ENCODE peak calls at places on chromosomes 1 and 21, in nine cellular contexts. One of them, this sample, is unnamed.

GRCh38 chr1:4736254-4736653 is 81.8 kb downstream of the AJAP1 start:
- DNase-seq in GM12864: no peak
- DNase-seq in fibroblast of lung: no peak
- DNase-seq in astrocyte: no peak
- DNase-seq in mucosa of descending colon: no peak
- DNase-seq in cardiac fibroblast: no peak
- DNase-seq in NB4: peak; percentile 87
- DNase-seq in lower leg skin: no peak
- DNase-seq in cardiac muscle cell: no peak
- DNase-seq in this sample: no peak

GRCh38 chr1:158719664-158720063 is 856 bp downstream of the OR6K3 start:
- DNase-seq in lower leg skin: no peak
- DNase-seq in cardiac muscle cell: no peak
- DNase-seq in cardiac fibroblast: no peak
- DNase-seq in NB4: no peak
- DNase-seq in astrocyte: no peak
- DNase-seq in fibroblast of lung: no peak
- DNase-seq in mucosa of descending colon: no peak
- DNase-seq in GM12864: no peak
- DNase-seq in this sample: no peak

GRCh38 chr1:51297401-51298321 is 32.7 kb downstream of the TTC39A start:
- DNase-seq in astrocyte: no peak
- DNase-seq in lower leg skin: peak; percentile 83
- DNase-seq in cardiac muscle cell: no peak
- DNase-seq in GM12864: no peak
- DNase-seq in mucosa of descending colon: peak; percentile 76
- DNase-seq in fibroblast of lung: no peak
- DNase-seq in cardiac fibroblast: no peak
- DNase-seq in NB4: no peak
- DNase-seq in this sample: no peak

GRCh38 chr21:17613242-17613676 is 558 bp upstream of the BTG3 start:
- DNase-seq in NB4: no peak
- DNase-seq in astrocyte: no peak
- DNase-seq in cardiac muscle cell: no peak
- DNase-seq in lower leg skin: peak; percentile 91
- DNase-seq in fibroblast of lung: peak; percentile 32
- DNase-seq in GM12864: no peak
- DNase-seq in cardiac fibroblast: peak; percentile 26
- DNase-seq in mucosa of descending colon: no peak
- DNase-seq in this sample: no peak

GRCh38 chr1:95780836-95781235 is 546.8 kb downstream of the RWDD3 start:
- DNase-seq in fibroblast of lung: no peak
- DNase-seq in GM12864: no peak
- DNase-seq in lower leg skin: no peak
- DNase-seq in cardiac fibroblast: no peak
- DNase-seq in astrocyte: no peak
- DNase-seq in mucosa of descending colon: no peak
- DNase-seq in cardiac muscle cell: no peak
- DNase-seq in NB4: no peak
- DNase-seq in this sample: no peak

GRCh38 chr1:8627728-8628127 is 189.7 kb downstream of the RERE start:
- DNase-seq in fibroblast of lung: no peak
- DNase-seq in mucosa of descending colon: no peak
- DNase-seq in cardiac fibroblast: no peak
- DNase-seq in astrocyte: no peak
- DNase-seq in cardiac muscle cell: no peak
- DNase-seq in lower leg skin: no peak
- DNase-seq in GM12864: no peak
- DNase-seq in NB4: no peak
- DNase-seq in this sample: no peak

GRCh38 chr1:156844102-156844501 is 14.8 kb downstream of the INSRR start:
- DNase-seq in cardiac fibroblast: no peak
- DNase-seq in cardiac muscle cell: no peak
- DNase-seq in GM12864: no peak
- DNase-seq in lower leg skin: no peak
- DNase-seq in mucosa of descending colon: no peak
- DNase-seq in fibroblast of lung: no peak
- DNase-seq in NB4: no peak
- DNase-seq in astrocyte: no peak
- DNase-seq in this sample: no peak

GRCh38 chr1:248372394-248372793 is 3.2 kb upstream of the OR2T6 start:
- DNase-seq in cardiac fibroblast: no peak
- DNase-seq in mucosa of descending colon: no peak
- DNase-seq in astrocyte: no peak
- DNase-seq in NB4: no peak
- DNase-seq in cardiac muscle cell: no peak
- DNase-seq in lower leg skin: no peak
- DNase-seq in fibroblast of lung: no peak
- DNase-seq in GM12864: no peak
- DNase-seq in this sample: no peak

GRCh38 chr1:36448530-36449051 is 1.7 kb downstream of the OSCP1 start:
- DNase-seq in GM12864: no peak
- DNase-seq in cardiac fibroblast: no peak
- DNase-seq in astrocyte: no peak
- DNase-seq in fibroblast of lung: no peak
- DNase-seq in NB4: peak; percentile 44
- DNase-seq in mucosa of descending colon: no peak
- DNase-seq in cardiac muscle cell: no peak
- DNase-seq in lower leg skin: no peak
- DNase-seq in this sample: no peak

GRCh38 chr1:76950306-76950705 is 83.0 kb downstream of the ST6GALNAC5 start:
- DNase-seq in lower leg skin: no peak
- DNase-seq in NB4: no peak
- DNase-seq in GM12864: no peak
- DNase-seq in cardiac fibroblast: no peak
- DNase-seq in fibroblast of lung: no peak
- DNase-seq in astrocyte: peak; percentile 25
- DNase-seq in mucosa of descending colon: no peak
- DNase-seq in cardiac muscle cell: no peak
- DNase-seq in this sample: no peak

GRCh38 chr1:230044729-230045128 is 22.3 kb upstream of the GALNT2 start:
- DNase-seq in GM12864: no peak
- DNase-seq in cardiac fibroblast: no peak
- DNase-seq in lower leg skin: no peak
- DNase-seq in astrocyte: no peak
- DNase-seq in cardiac muscle cell: no peak
- DNase-seq in NB4: no peak
- DNase-seq in mucosa of descending colon: no peak
- DNase-seq in fibroblast of lung: no peak
- DNase-seq in this sample: no peak

GRCh38 chr1:49163041-49163440 is 386.4 kb upstream of the BEND5 start:
- DNase-seq in lower leg skin: no peak
- DNase-seq in NB4: no peak
- DNase-seq in cardiac fibroblast: no peak
- DNase-seq in fibroblast of lung: no peak
- DNase-seq in astrocyte: peak; percentile 87
- DNase-seq in cardiac muscle cell: no peak
- DNase-seq in GM12864: no peak
- DNase-seq in mucosa of descending colon: no peak
- DNase-seq in this sample: no peak

DNA sequence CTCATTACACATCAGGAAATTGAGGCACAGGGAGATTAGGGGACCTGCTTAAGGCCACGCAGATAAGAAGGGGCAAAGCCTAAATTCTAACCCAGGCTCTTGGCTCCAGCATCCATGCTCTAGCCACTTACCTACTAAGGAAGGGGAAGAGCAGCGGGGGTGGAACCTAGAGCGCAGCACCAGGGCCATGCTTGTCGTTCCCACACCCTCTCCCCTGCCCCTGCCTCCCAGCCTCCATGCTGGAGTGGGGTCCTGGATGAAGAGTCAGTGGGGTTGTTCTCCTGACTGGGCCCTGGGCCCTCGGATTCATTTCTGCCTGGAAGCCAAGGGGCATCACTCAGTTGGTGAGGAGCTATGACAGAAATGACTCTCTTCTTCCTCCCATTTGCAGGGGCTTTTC is 133.3 kb downstream of the FOXD2 start:
- DNase-seq in lower leg skin: no peak
- DNase-seq in cardiac fibroblast: no peak
- DNase-seq in cardiac muscle cell: no peak
- DNase-seq in NB4: no peak
- DNase-seq in fibroblast of lung: no peak
- DNase-seq in astrocyte: no peak
- DNase-seq in mucosa of descending colon: no peak
- DNase-seq in GM12864: no peak
- DNase-seq in this sample: no peak
- H3K4me3 ChIP-seq in lower leg skin: no peak overlapping the region
- H3K4me3 ChIP-seq in cardiac fibroblast: no peak overlapping the region
- H3K4me3 ChIP-seq in cardiac muscle cell: no peak overlapping the region
- H3K4me3 ChIP-seq in NB4: no peak overlapping the region
- H3K4me3 ChIP-seq in fibroblast of lung: no peak overlapping the region
- H3K4me3 ChIP-seq in astrocyte: no peak overlapping the region
- H3K4me3 ChIP-seq in mucosa of descending colon: no peak overlapping the region
- H3K4me3 ChIP-seq in GM12864: no peak overlapping the region
- H3K4me3 ChIP-seq in this sample: no peak overlapping the region

GRCh38 chr1:231844986-231845502 is 218.5 kb downstream of the DISC1 start:
- DNase-seq in cardiac muscle cell: no peak
- DNase-seq in lower leg skin: no peak
- DNase-seq in cardiac fibroblast: no peak
- DNase-seq in fibroblast of lung: peak; percentile 39
- DNase-seq in GM12864: no peak
- DNase-seq in astrocyte: peak; percentile 60
- DNase-seq in NB4: no peak
- DNase-seq in mucosa of descending colon: no peak
- DNase-seq in this sample: no peak
- TF ChIP-seq CTCF in cardiac muscle cell: no peak
- TF ChIP-seq CTCF in lower leg skin: no peak
- TF ChIP-seq CTCF in cardiac fibroblast: no peak
- TF ChIP-seq CTCF in fibroblast of lung: no peak
- TF ChIP-seq CTCF in GM12864: no peak
- TF ChIP-seq CTCF in astrocyte: no peak
- TF ChIP-seq CTCF in NB4: no peak
- TF ChIP-seq CTCF in mucosa of descending colon: no peak
- TF ChIP-seq CTCF in this sample: no peak

DNA sequence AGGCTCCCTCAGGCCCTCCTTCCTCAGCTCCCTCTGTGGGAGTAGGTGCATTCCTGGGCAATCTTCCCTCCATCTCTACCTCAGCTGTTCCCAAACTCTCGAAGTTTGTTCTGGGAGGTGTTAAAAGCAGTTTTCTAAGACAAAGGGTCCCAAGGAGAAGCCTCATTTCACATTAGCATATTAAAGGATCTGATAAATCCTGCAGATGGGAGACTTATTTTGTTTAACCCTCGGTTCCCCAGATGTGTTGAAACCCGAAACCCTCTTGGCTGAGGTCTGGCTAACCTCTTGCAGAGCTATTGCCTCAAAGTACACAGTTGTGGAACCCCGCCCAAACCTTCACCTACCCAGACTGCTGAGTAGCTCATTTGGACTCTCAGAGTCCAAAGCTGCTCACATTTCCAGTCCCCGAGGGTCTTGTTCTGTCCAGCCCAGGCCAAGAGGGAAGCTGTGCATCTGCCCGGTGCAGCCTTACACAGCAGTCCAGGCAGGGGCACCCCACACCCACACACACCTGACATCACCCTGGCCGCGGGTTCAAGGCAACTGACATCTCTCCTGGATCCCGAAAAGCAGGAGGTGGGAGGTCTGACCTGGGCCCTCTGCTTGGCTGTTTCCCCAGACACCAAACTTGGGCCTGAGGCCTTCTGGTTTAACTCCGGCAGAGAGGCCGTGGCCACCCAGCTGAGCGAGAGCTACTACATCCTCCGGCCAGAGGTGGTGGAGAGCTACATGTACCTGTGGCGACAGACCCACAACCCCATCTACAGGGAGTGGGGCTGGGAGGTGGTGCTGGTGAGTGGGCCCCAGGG is 19.5 kb upstream of the SELENON start:
- DNase-seq in GM12864: no peak
- DNase-seq in lower leg skin: no peak
- DNase-seq in cardiac muscle cell: peak; percentile 60
- DNase-seq in mucosa of descending colon: no peak
- DNase-seq in cardiac fibroblast: peak; percentile 42
- DNase-seq in astrocyte: no peak
- DNase-seq in NB4: no peak
- DNase-seq in fibroblast of lung: peak; percentile 87
- DNase-seq in this sample: peak; percentile 31
- H3K4me3 ChIP-seq in GM12864: no peak overlapping the region
- H3K4me3 ChIP-seq in lower leg skin: no peak overlapping the region
- H3K4me3 ChIP-seq in cardiac muscle cell: no peak overlapping the region
- H3K4me3 ChIP-seq in mucosa of descending colon: no peak overlapping the region
- H3K4me3 ChIP-seq in cardiac fibroblast: no peak overlapping the region
- H3K4me3 ChIP-seq in astrocyte: no peak overlapping the region
- H3K4me3 ChIP-seq in NB4: no peak overlapping the region
- H3K4me3 ChIP-seq in fibroblast of lung: no peak overlapping the region
- H3K4me3 ChIP-seq in this sample: no peak overlapping the region

GRCh38 chr1:41393993-41394392 is 32.8 kb downstream of the FOXO6 start:
- DNase-seq in astrocyte: no peak
- DNase-seq in cardiac fibroblast: no peak
- DNase-seq in mucosa of descending colon: no peak
- DNase-seq in lower leg skin: no peak
- DNase-seq in cardiac muscle cell: no peak
- DNase-seq in fibroblast of lung: no peak
- DNase-seq in NB4: no peak
- DNase-seq in GM12864: no peak
- DNase-seq in this sample: no peak

GRCh38 chr1:41394405-41394804 is 33.2 kb downstream of the FOXO6 start:
- DNase-seq in cardiac muscle cell: no peak
- DNase-seq in fibroblast of lung: no peak
- DNase-seq in lower leg skin: no peak
- DNase-seq in cardiac fibroblast: no peak
- DNase-seq in mucosa of descending colon: no peak
- DNase-seq in astrocyte: no peak
- DNase-seq in NB4: no peak
- DNase-seq in GM12864: no peak
- DNase-seq in this sample: no peak

GRCh38 chr1:41396084-41396483 is 34.9 kb downstream of the FOXO6 start:
- DNase-seq in cardiac fibroblast: no peak
- DNase-seq in NB4: no peak
- DNase-seq in astrocyte: no peak
- DNase-seq in lower leg skin: no peak
- DNase-seq in cardiac muscle cell: no peak
- DNase-seq in fibroblast of lung: no peak
- DNase-seq in GM12864: no peak
- DNase-seq in mucosa of descending colon: no peak
- DNase-seq in this sample: no peak

GRCh38 chr1:41395599-41395956 is 34.3 kb downstream of the FOXO6 start:
- DNase-seq in mucosa of descending colon: no peak
- DNase-seq in lower leg skin: no peak
- DNase-seq in astrocyte: no peak
- DNase-seq in GM12864: no peak
- DNase-seq in NB4: no peak
- DNase-seq in cardiac muscle cell: no peak
- DNase-seq in fibroblast of lung: no peak
- DNase-seq in cardiac fibroblast: no peak
- DNase-seq in this sample: no peak

DNA sequence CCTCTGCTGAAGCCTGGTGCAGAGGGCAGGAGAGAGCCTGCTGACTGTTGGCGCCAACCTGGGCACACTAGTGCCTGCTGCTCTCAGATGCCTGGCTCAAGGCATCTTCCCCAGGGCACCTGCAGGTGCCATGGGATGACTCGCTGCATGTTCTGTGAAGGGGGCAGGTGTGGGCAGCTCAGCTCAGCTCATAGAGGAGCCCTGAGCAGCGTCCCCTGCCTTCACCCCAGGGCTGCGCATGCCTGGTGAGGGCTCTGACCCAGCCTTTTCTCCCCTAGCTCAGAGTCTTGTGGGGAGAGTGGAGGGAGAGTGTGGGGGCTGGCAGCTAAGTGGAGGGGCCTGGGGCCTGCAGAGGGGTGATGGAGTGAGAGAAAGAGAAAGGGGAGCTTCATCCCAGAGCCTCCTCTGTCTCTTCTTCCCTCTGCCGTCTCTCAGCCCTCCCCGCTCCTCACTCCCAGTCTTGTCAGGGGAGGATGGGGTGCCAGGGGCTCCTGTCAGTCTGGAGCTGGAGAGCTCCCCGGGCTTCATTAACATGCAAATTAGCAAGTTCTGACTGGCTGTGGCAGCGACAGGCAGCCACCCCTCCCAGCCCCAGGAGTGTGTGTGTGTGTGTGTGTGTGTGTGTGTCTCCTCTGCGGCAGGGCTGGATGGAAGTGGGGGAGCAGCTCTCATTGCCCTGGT is 33.8 kb downstream of the FOXO6 start:
- DNase-seq in astrocyte: peak; percentile 12
- DNase-seq in cardiac muscle cell: peak; percentile 88
- DNase-seq in cardiac fibroblast: peak; percentile 26
- DNase-seq in lower leg skin: no peak
- DNase-seq in fibroblast of lung: no peak
- DNase-seq in NB4: peak; percentile 26
- DNase-seq in GM12864: no peak
- DNase-seq in mucosa of descending colon: no peak
- DNase-seq in this sample: no peak
- TF ChIP-seq CTCF in astrocyte: no peak
- TF ChIP-seq CTCF in cardiac muscle cell: no peak
- TF ChIP-seq CTCF in cardiac fibroblast: no peak
- TF ChIP-seq CTCF in lower leg skin: no peak
- TF ChIP-seq CTCF in fibroblast of lung: no peak
- TF ChIP-seq CTCF in NB4: no peak
- TF ChIP-seq CTCF in GM12864: no peak
- TF ChIP-seq CTCF in mucosa of descending colon: no peak
- TF ChIP-seq CTCF in this sample: no peak

This sample was measured in HFF-Myc.